ENCODE peak calls at places on chromosome 18, in seven cellular contexts. O, C, T, Q, F, N and J are unnamed samples.

GRCh38 chr18:23357992-23358594 is 95.0 kb upstream of the RIOK3 start:
- DNase-seq in Q (no peak), O (no peak), F (no peak), N (no peak), T (no peak), C (no peak), J (no peak)

GRCh38 chr18:75923169-75923568 is 495.7 kb upstream of the SMIM21 start:
- DNase-seq in N (no peak), F (no peak), Q (no peak), T (no peak), C (no peak), O (no peak), J (no peak)

GRCh38 chr18:71105078-71105819 is 816.4 kb downstream of the SOCS6 start:
- DNase-seq in T (no peak), O (no peak), N (no peak), F (no peak), Q (no peak), C (no peak), J (no peak)

GRCh38 chr18:9863282-9863681 is 22.5 kb upstream of the TXNDC2 start:
- DNase-seq in C (no peak), N (no peak), F (no peak), O (no peak), Q (no peak), T (no peak), J (no peak)

GRCh38 chr18:9653390-9653789 is 39.0 kb upstream of the PPP4R1 start:
- DNase-seq in N (no peak), C (no peak), T (no peak), F (peak), Q (no peak), O (no peak), J (peak)

GRCh38 chr18:10057808-10058791 is 144.3 kb downstream of the VAPA start:
- DNase-seq in Q (no peak), C (no peak), F (peak), N (no peak), O (no peak), T (no peak), J (no peak)

GRCh38 chr18:74283646-74284045 is 8.1 kb downstream of the CYB5A start:
- DNase-seq in C (no peak), Q (no peak), O (no peak), N (no peak), T (no peak), F (no peak), J (no peak)

GRCh38 chr18:46298511-46298910 is 194.3 kb downstream of the HAUS1 start:
- DNase-seq in C (no peak), Q (no peak), T (no peak), F (no peak), N (no peak), O (no peak), J (no peak)

GRCh38 chr18:63457987-63458386 is 18.8 kb upstream of the SERPINB5 start:
- DNase-seq in N (no peak), F (no peak), C (no peak), Q (no peak), T (no peak), O (no peak), J (no peak)

GRCh38 chr18:79814373-79814772 is 16.6 kb downstream of the KCNG2 start:
- DNase-seq in C (no peak), F (no peak), O (no peak), Q (no peak), N (no peak), T (no peak), J (no peak)

GRCh38 chr18:78671551-78671950 is 308.1 kb upstream of the SALL3 start:
- DNase-seq in F (no peak), O (no peak), C (no peak), N (no peak), Q (no peak), T (no peak), J (no peak)

GRCh38 chr18:13184396-13184795 is 34.2 kb upstream of the LDLRAD4 start:
- DNase-seq in N (no peak), C (no peak), F (no peak), O (no peak), T (no peak), Q (no peak), J (no peak)

GRCh38 chr18:55998071-55998522 is 410.1 kb upstream of the TCF4 start:
- DNase-seq in T (no peak), F (no peak), O (no peak), C (no peak), N (no peak), Q (no peak), J (peak)

GRCh38 chr18:66129248-66129647 is 378.4 kb downstream of the CDH7 start:
- DNase-seq in T (no peak), O (no peak), F (no peak), N (no peak), Q (no peak), C (no peak), J (no peak)

GRCh38 chr18:76445275-76445674 is 49.8 kb downstream of the ZNF516 start:
- DNase-seq in T (no peak), F (no peak), Q (no peak), C (no peak), O (no peak), N (no peak), J (no peak)

GRCh38 chr18:13232971-13233565 is 14.5 kb downstream of the LDLRAD4 start:
- DNase-seq in C (no peak), Q (no peak), N (no peak), O (no peak), F (no peak), T (no peak), J (no peak)

GRCh38 chr18:27964811-27965210 is 212.1 kb downstream of the CDH2 start:
- DNase-seq in C (no peak), Q (no peak), O (no peak), F (no peak), N (no peak), T (no peak), J (no peak)

GRCh38 chr18:35376393-35376741 is 770 bp downstream of the ZNF396 start:
- DNase-seq in T (peak), F (no peak), Q (peak), N (no peak), O (peak), C (peak), J (no peak)